ENCODE peak calls at places on chromosomes 7 and 10, in seven cellular contexts. One of them, this sample, is unnamed.

GRCh38 chr10:89274928-89275327 is 23.4 kb upstream of the LIPA start:
- DNase-seq in HTR-8/SVneo: no peak
- DNase-seq in left lobe of liver: no peak
- DNase-seq in cardiac muscle cell: no peak
- DNase-seq in ELR: peak
- DNase-seq in RCC 7860: no peak
- DNase-seq in effector CD4-positive, alpha-beta T cell: no peak
- DNase-seq in this sample: no peak

GRCh38 chr7:5773661-5774086 is 7.8 kb downstream of the RNF216 start:
- DNase-seq in HTR-8/SVneo: peak
- DNase-seq in left lobe of liver: no peak
- DNase-seq in cardiac muscle cell: peak
- DNase-seq in ELR: peak
- DNase-seq in RCC 7860: peak
- DNase-seq in effector CD4-positive, alpha-beta T cell: no peak
- DNase-seq in this sample: no peak

GRCh38 chr7:33774762-33775523 is 130.4 kb upstream of the BMPER start:
- DNase-seq in HTR-8/SVneo: no peak
- DNase-seq in left lobe of liver: no peak
- DNase-seq in cardiac muscle cell: peak
- DNase-seq in ELR: no peak
- DNase-seq in RCC 7860: no peak
- DNase-seq in effector CD4-positive, alpha-beta T cell: no peak
- DNase-seq in this sample: no peak

GRCh38 chr7:134996097-134996550 is 9.8 kb downstream of the AGBL3 start:
- DNase-seq in HTR-8/SVneo: no peak
- DNase-seq in left lobe of liver: no peak
- DNase-seq in cardiac muscle cell: peak
- DNase-seq in ELR: no peak
- DNase-seq in RCC 7860: no peak
- DNase-seq in effector CD4-positive, alpha-beta T cell: no peak
- DNase-seq in this sample: no peak

GRCh38 chr10:82910301-82910700 is 1035.3 kb downstream of the NRG3 start:
- DNase-seq in HTR-8/SVneo: no peak
- DNase-seq in left lobe of liver: no peak
- DNase-seq in cardiac muscle cell: no peak
- DNase-seq in ELR: no peak
- DNase-seq in RCC 7860: no peak
- DNase-seq in effector CD4-positive, alpha-beta T cell: no peak
- DNase-seq in this sample: no peak

GRCh38 chr7:122676466-122676865 is 22.5 kb downstream of the RNF133 start:
- DNase-seq in HTR-8/SVneo: no peak
- DNase-seq in left lobe of liver: no peak
- DNase-seq in cardiac muscle cell: no peak
- DNase-seq in ELR: no peak
- DNase-seq in RCC 7860: no peak
- DNase-seq in effector CD4-positive, alpha-beta T cell: no peak
- DNase-seq in this sample: no peak

GRCh38 chr7:41391818-41392217 is 311.1 kb downstream of the INHBA start:
- DNase-seq in HTR-8/SVneo: no peak
- DNase-seq in left lobe of liver: no peak
- DNase-seq in cardiac muscle cell: no peak
- DNase-seq in ELR: no peak
- DNase-seq in RCC 7860: no peak
- DNase-seq in effector CD4-positive, alpha-beta T cell: no peak
- DNase-seq in this sample: no peak

GRCh38 chr10:86646532-86646931 is 7.8 kb upstream of the OPN4 start:
- DNase-seq in HTR-8/SVneo: no peak
- DNase-seq in left lobe of liver: no peak
- DNase-seq in cardiac muscle cell: no peak
- DNase-seq in ELR: no peak
- DNase-seq in RCC 7860: no peak
- DNase-seq in effector CD4-positive, alpha-beta T cell: no peak
- DNase-seq in this sample: no peak